ENCODE peak calls at places on chromosome 16, in ten cellular contexts. A is H1, S is A549, E is GM12891, X is ovary, U is body of pancreas, F is lower leg skin, R is gastrocnemius medialis, M is IMR-90, G is GM12892. Q is an unnamed sample.

GRCh38 chr16:30063893-30064745 is 1.4 kb upstream of the ALDOA start:
- DNase-seq in A (peak), E (peak), S (peak), X (peak), R (peak), G (peak), M (peak), U (peak), F (peak), Q (peak)

GRCh38 chr16:27819881-27820610 is 243.5 kb downstream of the GSG1L start:
- DNase-seq in R (no peak), U (no peak), S (no peak), X (no peak), G (no peak), A (no peak), M (no peak), F (peak), E (no peak), Q (no peak)

GRCh38 chr16:58882292-58882691 is 148.2 kb upstream of the GOT2 start:
- DNase-seq in G (peak), F (no peak), E (peak), R (no peak), M (no peak), U (no peak), X (no peak), S (no peak), A (no peak), Q (no peak)

GRCh38 chr16:88384222-88385111 is 1.7 kb downstream of the ZNF469 start:
- DNase-seq in M (no peak), E (no peak), U (no peak), A (no peak), G (no peak), F (no peak), R (no peak), S (no peak), X (peak), Q (no peak)

GRCh38 chr16:57725077-57725953 is 10.3 kb upstream of the KATNB1 start:
- DNase-seq in F (no peak), A (no peak), S (no peak), R (no peak), U (no peak), M (no peak), G (no peak), X (no peak), E (no peak), Q (no peak)

GRCh38 chr16:79326549-79326948 is 274.0 kb downstream of the MAF start:
- DNase-seq in M (no peak), R (no peak), S (no peak), A (no peak), U (no peak), E (no peak), G (no peak), F (no peak), X (no peak), Q (no peak)

GRCh38 chr16:86567701-86568571 is 1.3 kb downstream of the FOXC2 start:
- DNase-seq in A (peak), U (no peak), F (no peak), M (peak), E (no peak), R (no peak), S (no peak), G (no peak), X (no peak), Q (no peak)

GRCh38 chr16:3121843-3122467 is 9.6 kb downstream of the ZNF205 start:
- DNase-seq in M (no peak), G (no peak), F (no peak), X (no peak), E (no peak), U (no peak), A (no peak), S (no peak), R (peak), Q (peak)

GRCh38 chr16:19375561-19376158 is 42.0 kb upstream of the TMC5 start:
- DNase-seq in R (no peak), A (no peak), X (peak), M (peak), F (no peak), E (peak), U (peak), G (no peak), S (peak), Q (peak)

GRCh38 chr16:2529961-2530628 is 1.1 kb downstream of the CEMP1 start:
- DNase-seq in G (no peak), R (no peak), S (no peak), A (no peak), E (no peak), F (no peak), X (peak), M (no peak), U (no peak), Q (no peak)

GRCh38 chr16:70428178-70428998 is 10.5 kb downstream of the ST3GAL2 start:
- DNase-seq in F (peak), R (peak), X (peak), M (peak), A (peak), G (no peak), U (peak), S (peak), E (no peak), Q (peak)

GRCh38 chr16:89581861-89582563 is 6.5 kb downstream of the CPNE7 start:
- DNase-seq in G (no peak), R (no peak), M (peak), S (no peak), F (no peak), A (no peak), U (peak), E (no peak), X (no peak), Q (no peak)

GRCh38 chr16:87731607-87732006 is 34.2 kb downstream of the KLHDC4 start:
- DNase-seq in R (no peak), U (no peak), G (no peak), F (no peak), E (no peak), X (no peak), M (no peak), S (no peak), A (no peak), Q (no peak)

GRCh38 chr16:63612462-63613227 is 1509.2 kb downstream of the CDH11 start:
- DNase-seq in G (no peak), X (no peak), A (no peak), E (no peak), S (no peak), M (no peak), F (no peak), U (no peak), R (no peak), Q (no peak)

GRCh38 chr16:17471745-17472075 is 950 bp upstream of the XYLT1 start:
- DNase-seq in A (no peak), F (no peak), X (no peak), E (no peak), M (peak), R (no peak), S (no peak), G (no peak), U (no peak), Q (no peak)

GRCh38 chr16:79757163-79757562 is 156.6 kb upstream of the MAF start:
- DNase-seq in E (no peak), S (no peak), X (no peak), M (no peak), F (no peak), A (no peak), G (no peak), R (no peak), U (no peak), Q (no peak)

GRCh38 chr16:19210175-19210924 is 42.3 kb downstream of the SYT17 start:
- DNase-seq in A (no peak), M (peak), R (no peak), X (no peak), F (no peak), G (peak), U (no peak), E (peak), S (no peak), Q (no peak)

GRCh38 chr16:81095953-81096714 is at the start of gene GCSH:
- DNase-seq in R (peak), S (peak), A (peak), X (peak), M (peak), F (peak), G (peak), U (peak), E (peak), Q (peak)
- TF ChIP-seq POLR2A in R (peak), S (peak), A (peak), X (no peak), M (no peak), F (no peak), G (no peak), U (peak), E (no peak), Q (peak)

GRCh38 chr16:8861563-8862308 is 7.1 kb downstream of the CARHSP1 start:
- DNase-seq in U (no peak), F (no peak), E (no peak), R (peak), X (peak), M (no peak), A (no peak), S (no peak), G (no peak), Q (no peak)

GRCh38 chr16:8864480-8864879 is 4.3 kb downstream of the CARHSP1 start:
- DNase-seq in A (no peak), M (no peak), X (no peak), R (no peak), G (no peak), E (no peak), U (no peak), S (no peak), F (no peak), Q (no peak)

GRCh38 chr16:8862309-8863130 is 6.3 kb downstream of the CARHSP1 start:
- DNase-seq in E (no peak), A (no peak), X (peak), F (no peak), S (no peak), R (no peak), G (no peak), U (no peak), M (no peak), Q (peak)

GRCh38 chr16:8865145-8865882 is 3.5 kb downstream of the CARHSP1 start:
- DNase-seq in F (no peak), X (no peak), A (no peak), G (no peak), R (no peak), E (no peak), U (no peak), M (no peak), S (no peak), Q (no peak)

GRCh38 chr16:8863594-8864424 is 5.0 kb downstream of the CARHSP1 start:
- DNase-seq in G (no peak), M (no peak), U (peak), E (no peak), F (no peak), R (no peak), A (no peak), X (no peak), S (no peak), Q (peak)
- TF ChIP-seq POLR2A in G (no peak), M (no peak), U (peak), E (no peak), F (no peak), R (no peak), A (no peak), X (no peak), S (no peak), Q (no peak)

GRCh38 chr16:84121007-84121406 is 4.3 kb upstream of the MBTPS1 start:
- DNase-seq in X (no peak), A (no peak), F (no peak), M (no peak), R (no peak), G (no peak), E (no peak), S (no peak), U (no peak), Q (no peak)
- TF ChIP-seq POLR2A in X (no peak), A (no peak), F (no peak), M (no peak), R (no peak), G (no peak), E (no peak), S (no peak), U (no peak), Q (no peak)

GRCh38 chr16:85306071-85306792 is 194.0 kb upstream of the CIBAR2 start:
- DNase-seq in F (peak), E (peak), G (peak), X (peak), A (no peak), S (no peak), U (peak), M (peak), R (peak), Q (peak)

GRCh38 chr16:85306793-85307551 is 194.7 kb upstream of the CIBAR2 start:
- DNase-seq in G (no peak), U (no peak), F (no peak), X (no peak), R (no peak), A (no peak), M (no peak), S (no peak), E (no peak), Q (no peak)

GRCh38 chr16:85309656-85310587 is 197.7 kb upstream of the CIBAR2 start:
- DNase-seq in E (no peak), U (peak), R (peak), A (no peak), F (no peak), M (no peak), S (no peak), G (no peak), X (no peak), Q (no peak)

GRCh38 chr16:85308585-85309540 is 196.6 kb upstream of the CIBAR2 start:
- DNase-seq in X (no peak), U (no peak), F (no peak), S (no peak), M (no peak), A (no peak), R (no peak), E (no peak), G (no peak), Q (no peak)

DNA sequence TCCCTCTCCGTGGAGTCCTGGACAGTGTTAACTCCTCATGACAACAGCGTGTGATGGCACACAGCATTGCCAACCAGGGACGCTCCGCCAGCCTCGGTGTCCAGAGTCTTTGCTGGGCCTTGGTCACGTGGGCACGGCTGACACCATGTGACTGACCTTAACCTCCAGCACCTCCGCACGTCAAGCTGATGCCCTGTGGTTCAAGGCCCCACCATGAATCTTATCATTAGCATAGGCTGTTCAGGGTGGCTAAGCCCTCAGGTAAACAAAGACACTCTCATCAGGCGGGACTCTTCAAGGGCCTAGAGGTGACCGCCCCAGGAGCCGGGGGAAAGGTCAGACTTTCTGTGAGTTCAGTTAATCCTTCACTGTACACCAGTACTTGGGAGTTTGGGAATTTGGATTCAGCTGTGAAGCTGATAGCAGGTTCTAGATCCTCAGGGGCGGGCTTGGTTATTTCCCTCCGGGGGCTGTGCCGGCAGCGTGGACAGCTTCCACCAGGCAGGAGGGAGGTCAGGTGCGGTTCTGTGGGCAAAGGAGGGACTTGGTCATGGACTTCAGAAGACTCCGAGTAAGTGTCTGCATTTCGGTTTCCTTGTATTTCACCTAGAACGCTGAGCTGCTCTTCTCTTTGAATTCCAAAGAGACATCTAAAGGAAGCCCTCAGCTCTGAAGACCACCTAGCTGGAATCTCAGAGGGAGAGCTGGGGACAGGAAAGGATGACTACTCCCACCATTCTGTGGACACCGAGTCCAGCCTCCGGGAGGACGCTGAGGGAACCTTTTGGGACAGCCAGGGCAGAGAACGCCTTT is 195.5 kb upstream of the CIBAR2 start:
- DNase-seq in A (no peak), G (no peak), F (no peak), U (no peak), R (no peak), M (no peak), X (no peak), S (no peak), E (no peak), Q (no peak)
- TF ChIP-seq POLR2A in A (no peak), G (no peak), F (no peak), U (no peak), R (no peak), M (no peak), X (no peak), S (no peak), E (no peak), Q (no peak)

DNA sequence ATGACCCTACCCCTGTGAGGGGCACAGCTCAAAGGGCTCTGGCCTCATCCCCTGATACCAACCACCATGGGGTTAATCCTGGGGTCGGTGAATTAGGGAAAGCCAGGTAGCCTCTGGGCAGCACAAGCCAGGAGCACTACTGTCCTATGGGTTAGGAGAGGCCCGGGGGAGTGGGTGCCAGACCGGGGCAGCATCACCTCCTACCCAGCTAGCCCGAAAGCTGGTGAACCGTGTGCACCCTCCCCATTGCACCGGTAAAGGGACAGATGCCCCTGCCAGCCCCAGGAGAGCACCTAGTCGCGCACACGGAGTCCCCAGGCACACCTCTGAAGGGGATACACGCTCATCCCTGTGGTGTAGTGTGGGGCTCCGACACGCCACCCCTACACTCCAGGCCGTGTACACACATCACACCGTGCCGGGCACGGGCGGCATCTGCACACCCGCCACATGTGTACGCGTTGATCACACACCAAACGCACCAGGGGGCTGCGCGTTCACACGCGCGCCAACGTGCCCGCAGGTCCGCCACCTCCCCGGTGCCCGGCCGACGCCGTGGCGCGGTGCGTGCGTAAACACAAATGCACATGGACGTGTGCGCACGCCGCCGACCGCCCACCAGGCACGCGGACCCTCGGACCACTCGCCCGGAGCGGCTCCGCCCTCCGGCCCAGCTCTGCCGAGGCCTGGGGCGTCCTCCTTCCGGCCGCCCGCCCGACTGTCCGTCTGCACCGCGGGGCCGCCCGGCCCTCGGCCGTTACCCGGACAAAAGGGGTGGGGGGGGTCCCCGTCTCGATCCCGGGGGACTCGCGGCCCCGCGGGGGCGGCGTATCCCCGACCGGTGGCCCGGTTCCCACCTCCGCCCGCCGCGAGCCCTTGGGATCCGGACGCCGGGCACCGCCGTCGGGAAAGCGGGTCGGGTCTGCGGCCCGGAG is 785 bp downstream of the UBALD1 start:
- DNase-seq in S (no peak), A (no peak), R (no peak), M (peak), X (peak), U (peak), F (no peak), G (peak), E (peak), Q (peak)
- TF ChIP-seq POLR2A in S (peak), A (no peak), R (no peak), M (no peak), X (no peak), U (peak), F (no peak), G (no peak), E (no peak), Q (no peak)